ENCODE peak calls at places on chromosome 21, in six cellular contexts. Q is GM23338, K is retinal pigment epithelial cell, B is cerebellum, F is NCI-H1092, A is uterus. E is an unnamed sample.

GRCh38 chr21:38661296-38662223 is 144.2 kb upstream of the ETS2 start:
- DNase-seq in F (no peak), Q (peak), A (peak), K (no peak), B (no peak), E (no peak)

GRCh38 chr21:27795418-27795817 is 828.5 kb upstream of the ADAMTS5 start:
- DNase-seq in B (no peak), K (peak), F (no peak), Q (no peak), A (no peak), E (no peak)

GRCh38 chr21:39006653-39007417 is 176.4 kb downstream of the PSMG1 start:
- DNase-seq in F (no peak), A (peak), K (no peak), B (no peak), Q (no peak), E (peak)

GRCh38 chr21:31730687-31731111 is 1.2 kb downstream of the SCAF4 start:
- DNase-seq in K (no peak), F (no peak), B (no peak), A (no peak), Q (peak), E (no peak)

GRCh38 chr21:41220208-41220733 is 52.3 kb downstream of the BACE2 start:
- DNase-seq in A (no peak), F (no peak), K (no peak), B (no peak), Q (peak), E (no peak)

GRCh38 chr21:39016740-39017315 is 166.4 kb downstream of the PSMG1 start:
- DNase-seq in B (no peak), Q (no peak), F (no peak), A (no peak), K (no peak), E (no peak)

GRCh38 chr21:15514073-15514946 is 215.5 kb upstream of the USP25 start:
- DNase-seq in A (no peak), B (no peak), Q (no peak), K (no peak), F (no peak), E (peak)

GRCh38 chr21:38531610-38532009 is 33.3 kb upstream of the ERG start:
- DNase-seq in K (no peak), A (peak), Q (no peak), B (no peak), F (no peak), E (peak)

GRCh38 chr21:42262826-42263225 is 43.9 kb downstream of the ABCG1 start:
- DNase-seq in F (peak), A (peak), B (peak), Q (no peak), K (peak), E (peak)

GRCh38 chr21:42570841-42571387 is 57.3 kb downstream of the SLC37A1 start:
- DNase-seq in Q (peak), A (peak), B (no peak), K (no peak), F (peak), E (peak)

GRCh38 chr21:45361033-45361997 is 43.6 kb upstream of the COL18A1 start:
- DNase-seq in A (no peak), F (no peak), Q (peak), B (no peak), K (no peak), E (no peak)

E was measured in mucosa of gallbladder.